ENCODE peak calls at places on chromosomes 11 and 22, in six cellular contexts. Z, W, U, B, V and Y are unnamed samples.

GRCh38 chr11:128779036-128779435 is 85.2 kb downstream of the FLI1 start:
- DNase-seq in Z (peak; percentile 58), W (no peak), U (no peak), B (no peak), V (no peak), Y (no peak)

GRCh38 chr11:47161134-47161854 is 15.4 kb downstream of the ARFGAP2 start:
- DNase-seq in Z (no peak), W (no peak), U (peak; percentile 37), B (peak; percentile 90), V (peak; percentile 65), Y (peak; percentile 65)

GRCh38 chr11:121508449-121508848 is 55.7 kb upstream of the SORL1-AS1 start:
- DNase-seq in Z (no peak), W (no peak), U (no peak), B (no peak), V (no peak), Y (no peak)

GRCh38 chr11:117189191-117189940 is 9.8 kb upstream of the TAGLN start:
- DNase-seq in Z (no peak), W (peak; percentile 63), U (no peak), B (no peak), V (no peak), Y (no peak)

GRCh38 chr11:1877211-1878133 is 14.2 kb downstream of the PRR33 start:
- DNase-seq in Z (no peak), W (peak; percentile 53), U (peak; percentile 23), B (no peak), V (peak; percentile 54), Y (peak; percentile 48)

GRCh38 chr11:2663915-2664314 is 35.9 kb downstream of the KCNQ1OT1 start:
- DNase-seq in Z (no peak), W (no peak), U (no peak), B (no peak), V (no peak), Y (no peak)

GRCh38 chr22:41526802-41527799 is 17.2 kb downstream of the POLR3H start:
- DNase-seq in Z (no peak), W (no peak), U (no peak), B (peak; percentile 90), V (peak; percentile 62), Y (peak; percentile 43)

GRCh38 chr11:41997860-41998259 is 538.4 kb upstream of the LRRC4C start:
- DNase-seq in Z (no peak), W (no peak), U (no peak), B (no peak), V (no peak), Y (no peak)

GRCh38 chr22:39356464-39356863 is 6.7 kb downstream of the SYNGR1 start:
- DNase-seq in Z (no peak), W (no peak), U (no peak), B (no peak), V (no peak), Y (peak; percentile 17)

GRCh38 chr11:126185200-126186030 is 26.0 kb downstream of the RPUSD4 start:
- DNase-seq in Z (no peak), W (no peak), U (no peak), B (no peak), V (no peak), Y (no peak)

GRCh38 chr11:32893091-32893946 is 708 bp downstream of the QSER1 start:
- DNase-seq in Z (peak; percentile 27), W (peak; percentile 72), U (no peak), B (peak; percentile 80), V (peak; percentile 67), Y (peak; percentile 46)

GRCh38 chr11:17892409-17892808 is 120.4 kb downstream of the SERGEF start:
- DNase-seq in Z (no peak), W (no peak), U (no peak), B (no peak), V (no peak), Y (peak; percentile 5)

GRCh38 chr11:17894929-17895658 is 117.8 kb downstream of the SERGEF start:
- DNase-seq in Z (no peak), W (no peak), U (no peak), B (no peak), V (peak; percentile 66), Y (no peak)

GRCh38 chr11:17887779-17888178 is 125.1 kb downstream of the SERGEF start:
- DNase-seq in Z (no peak), W (no peak), U (no peak), B (no peak), V (no peak), Y (no peak)

GRCh38 chr11:17890333-17890732 is 122.5 kb downstream of the SERGEF start:
- DNase-seq in Z (no peak), W (no peak), U (no peak), B (no peak), V (no peak), Y (no peak)
- TF ChIP-seq CTCF in Z (peak; percentile 5), W (no peak), U (no peak), B (no peak), V (no peak), Y (no peak)

DNA sequence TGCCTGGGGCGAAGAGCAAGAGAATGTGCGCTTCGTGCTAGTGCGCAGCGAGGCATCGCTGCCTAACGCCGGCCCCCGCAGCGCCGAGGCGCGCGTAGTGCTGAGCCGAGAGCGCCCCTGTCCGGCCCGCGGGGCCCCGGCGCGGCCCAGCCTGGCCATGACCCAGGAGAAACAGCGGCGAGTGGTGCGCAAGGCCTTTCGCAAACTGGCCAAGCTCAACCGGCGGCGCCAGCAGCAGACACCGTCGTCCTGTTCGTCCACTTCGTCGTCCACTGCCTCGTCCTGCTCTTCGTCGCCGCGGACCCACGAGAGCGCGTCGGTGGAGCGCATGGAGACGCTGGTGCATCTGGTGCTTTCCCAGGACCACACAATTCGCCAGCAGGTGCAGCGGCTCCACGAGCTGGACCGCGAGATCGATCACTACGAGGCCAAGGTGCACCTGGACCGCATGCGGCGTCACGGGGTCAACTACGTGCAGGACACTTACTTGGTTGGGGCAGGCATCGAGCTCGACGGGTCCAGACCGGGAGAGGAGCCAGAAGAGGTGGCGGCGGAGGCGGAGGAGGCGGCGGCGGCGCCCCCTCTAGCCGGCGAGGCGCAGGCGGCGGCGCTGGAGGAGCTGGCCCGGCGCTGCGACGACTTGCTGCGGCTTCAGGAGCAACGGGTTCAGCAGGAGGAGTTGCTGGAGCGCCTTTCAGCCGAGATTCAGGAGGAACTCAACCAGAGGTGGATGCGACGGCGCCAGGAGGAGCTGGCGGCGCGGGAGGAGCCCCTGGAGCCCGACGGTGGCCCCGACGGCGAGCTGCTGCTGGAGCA is 1.0 kb downstream of the RASSF10 start:
- DNase-seq in Z (peak; percentile 39), W (no peak), U (peak; percentile 40), B (peak; percentile 84), V (peak; percentile 10), Y (peak; percentile 66)
- H3K4me3 ChIP-seq in Z (peak overlapping the region; percentile 40), W (no peak overlapping the region), U (peak overlapping the region; percentile 50), B (peak overlapping the region; percentile 58), V (peak overlapping the region; percentile 47), Y (peak overlapping the region; percentile 62)

GRCh38 chr11:74044538-74044937 is 35.7 kb upstream of the UCP3 start:
- DNase-seq in Z (no peak), W (no peak), U (no peak), B (no peak), V (no peak), Y (no peak)

GRCh38 chr11:74048993-74049392 is 40.1 kb upstream of the UCP3 start:
- DNase-seq in Z (no peak), W (no peak), U (no peak), B (no peak), V (no peak), Y (no peak)

DNA sequence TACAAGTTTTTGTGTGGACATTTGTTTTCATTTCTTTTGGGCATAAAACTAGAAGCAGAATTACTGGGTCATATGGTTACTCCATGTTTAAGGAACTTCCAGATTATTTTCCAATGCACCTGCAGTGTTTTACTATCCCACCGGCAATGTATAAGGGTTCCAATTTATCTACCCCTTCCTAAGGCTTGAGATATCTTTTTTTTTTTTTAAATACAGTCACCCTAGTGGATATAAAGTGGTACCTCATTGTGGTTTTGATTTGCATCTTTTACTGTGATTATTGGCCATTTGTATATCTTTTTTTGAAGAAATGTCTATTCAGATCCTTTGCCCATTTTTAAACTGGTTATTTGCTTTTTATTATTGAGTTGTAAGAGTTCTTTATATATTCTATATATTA is 34.6 kb upstream of the UCP3 start:
- DNase-seq in Z (no peak), W (no peak), U (no peak), B (no peak), V (no peak), Y (no peak)
- TF ChIP-seq CTCF in Z (no peak), W (no peak), U (no peak), B (no peak), V (no peak), Y (no peak)

GRCh38 chr22:20131593-20131855 is at the start of gene ZDHHC8:
- DNase-seq in Z (no peak), W (no peak), U (no peak), B (no peak), V (peak; percentile 53), Y (peak; percentile 38)

GRCh38 chr22:20131856-20132685 is 467 bp downstream of the ZDHHC8 start:
- DNase-seq in Z (no peak), W (no peak), U (no peak), B (no peak), V (no peak), Y (no peak)

GRCh38 chr22:20133930-20134549 is 2.4 kb downstream of the ZDHHC8 start:
- DNase-seq in Z (no peak), W (no peak), U (no peak), B (no peak), V (no peak), Y (no peak)

GRCh38 chr22:20130739-20131592 is 638 bp upstream of the ZDHHC8 start:
- DNase-seq in Z (peak; percentile 66), W (peak; percentile 84), U (peak; percentile 33), B (peak; percentile 82), V (peak; percentile 83), Y (peak; percentile 82)

GRCh38 chr22:20132686-20133246 is 1.2 kb downstream of the ZDHHC8 start:
- DNase-seq in Z (no peak), W (no peak), U (no peak), B (no peak), V (no peak), Y (no peak)
- H3K4me3 ChIP-seq in Z (peak overlapping the region; percentile 69), W (peak overlapping the region; percentile 97), U (peak overlapping the region; percentile 75), B (peak overlapping the region; percentile 70), V (peak overlapping the region; percentile 75), Y (peak overlapping the region; percentile 74)

DNA sequence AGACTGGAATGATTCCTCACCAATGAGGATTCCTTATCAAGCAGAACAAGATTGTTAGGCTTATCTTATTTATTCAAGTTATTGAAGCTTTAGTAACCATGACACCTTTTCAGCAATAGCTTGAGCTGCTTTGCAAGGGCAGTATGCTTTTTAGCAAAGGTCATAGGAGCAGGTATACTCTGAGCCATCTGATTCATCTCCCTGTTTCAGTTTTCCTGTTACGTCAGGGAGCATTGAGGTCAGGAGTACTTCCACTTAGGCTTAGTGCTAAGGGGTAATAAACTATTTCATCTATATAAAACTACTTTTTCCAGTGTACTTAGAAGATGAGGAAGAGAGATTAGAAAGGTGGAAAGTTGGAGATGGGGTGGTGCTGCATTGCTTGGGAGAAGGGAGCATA is 17.7 kb upstream of the ANKRD42 start:
- DNase-seq in Z (no peak), W (no peak), U (no peak), B (no peak), V (no peak), Y (no peak)
- TF ChIP-seq CTCF in Z (no peak), W (no peak), U (no peak), B (no peak), V (no peak), Y (no peak)

GRCh38 chr22:22167791-22168189 is 76.8 kb upstream of the VPREB1 start:
- DNase-seq in Z (no peak), W (no peak), U (no peak), B (no peak), V (no peak), Y (no peak)
- H3K4me3 ChIP-seq in Z (no peak overlapping the region), W (no peak overlapping the region), U (no peak overlapping the region), B (no peak overlapping the region), V (peak overlapping the region; percentile 48), Y (no peak overlapping the region)

GRCh38 chr11:78574386-78575381 is at the start of gene NARS2:
- DNase-seq in Z (peak; percentile 93), W (peak; percentile 99), U (peak; percentile 92), B (peak; percentile 96), V (peak; percentile 99), Y (peak; percentile 99)
- TF ChIP-seq CTCF in Z (no peak), W (no peak), U (no peak), B (no peak), V (no peak), Y (no peak)